ENCODE peak calls at places on chromosomes 1 and 21, in four cellular contexts. Z is Peyer's patch, L is transverse colon, G is A549. E is an unnamed sample.
A peak's percentile ranks its signal among the peaks of the same experiment; 100 is the strongest.

GRCh38 chr1:10490271-10490970 is 15.7 kb downstream of the PEX14 start:
- DNase-seq in Z (no peak), L (no peak), G (no peak), E (no peak)

GRCh38 chr1:1239624-1240347 is 6.7 kb downstream of the C1QTNF12 start:
- DNase-seq in Z (no peak), L (no peak), G (no peak), E (no peak)

GRCh38 chr1:16184557-16185303 is 27.7 kb downstream of the ARHGEF19 start:
- DNase-seq in Z (no peak), L (no peak), G (no peak), E (no peak)

GRCh38 chr1:193558491-193559028 is 372.1 kb upstream of the B3GALT2 start:
- DNase-seq in Z (no peak), L (no peak), G (peak; percentile 5), E (peak; percentile 66)

GRCh38 chr1:36349241-36349671 is 25.8 kb upstream of the EVA1B start:
- DNase-seq in Z (no peak), L (no peak), G (no peak), E (no peak)

GRCh38 chr1:151716771-151717631 is at the start of gene CELF3:
- DNase-seq in Z (no peak), L (no peak), G (no peak), E (no peak)

GRCh38 chr1:941588-942383 is 17.3 kb downstream of the NOC2L start:
- DNase-seq in Z (no peak), L (peak; percentile 73), G (peak; percentile 77), E (no peak)

GRCh38 chr1:22268327-22268726 is 125.4 kb upstream of the WNT4 start:
- DNase-seq in Z (no peak), L (no peak), G (no peak), E (no peak)

GRCh38 chr1:25210728-25211127 is 21.6 kb downstream of the SYF2 start:
- DNase-seq in Z (no peak), L (no peak), G (no peak), E (no peak)

GRCh38 chr1:109151146-109151545 is 37.2 kb downstream of the ELAPOR1 start:
- DNase-seq in Z (no peak), L (peak; percentile 65), G (no peak), E (no peak)

GRCh38 chr1:46983825-46984586 is 39.5 kb upstream of the CYP4X1 start:
- DNase-seq in Z (no peak), L (no peak), G (no peak), E (no peak)

GRCh38 chr21:39660596-39660995 is 47.9 kb downstream of the B3GALT5 start:
- DNase-seq in Z (no peak), L (peak; percentile 66), G (peak; percentile 43), E (peak; percentile 59)

GRCh38 chr1:222994506-222995229 is 148.4 kb downstream of the TLR5 start:
- DNase-seq in Z (no peak), L (no peak), G (no peak), E (no peak)

GRCh38 chr1:225468270-225469020 is 40.6 kb upstream of the LBR start:
- DNase-seq in Z (no peak), L (no peak), G (no peak), E (no peak)

GRCh38 chr1:78715181-78715661 is 65.6 kb downstream of the IFI44 start:
- DNase-seq in Z (no peak), L (no peak), G (no peak), E (no peak)

GRCh38 chr1:63864224-63864623 is 90.4 kb downstream of the ROR1 start:
- DNase-seq in Z (no peak), L (no peak), G (no peak), E (no peak)

GRCh38 chr1:7326366-7326765 is 444.7 kb upstream of the VAMP3 start:
- DNase-seq in Z (no peak), L (no peak), G (no peak), E (no peak)

GRCh38 chr1:243343970-243344749 is 88.3 kb downstream of the SDCCAG8 start:
- DNase-seq in Z (no peak), L (no peak), G (peak; percentile 25), E (no peak)

GRCh38 chr1:222861057-222861456 is 46.2 kb downstream of the DISP1 start:
- DNase-seq in Z (no peak), L (no peak), G (no peak), E (no peak)

GRCh38 chr1:169733924-169734323 is at the start of gene SELE:
- DNase-seq in Z (no peak), L (no peak), G (no peak), E (no peak)

GRCh38 chr1:88327391-88328267 is 356.4 kb upstream of the PKN2 start:
- DNase-seq in Z (no peak), L (no peak), G (peak; percentile 18), E (peak; percentile 88)

GRCh38 chr1:244231572-244232315 is 180.7 kb downstream of the ZBTB18 start:
- DNase-seq in Z (no peak), L (no peak), G (no peak), E (no peak)

GRCh38 chr1:185367218-185367617 is 50.2 kb upstream of the IVNS1ABP start:
- DNase-seq in Z (no peak), L (no peak), G (no peak), E (no peak)

GRCh38 chr1:29384496-29385015 is 148.2 kb downstream of the PTPRU start:
- DNase-seq in Z (no peak), L (no peak), G (no peak), E (no peak)

GRCh38 chr1:19872190-19872589 is 10.0 kb upstream of the OTUD3 start:
- DNase-seq in Z (no peak), L (peak; percentile 84), G (no peak), E (no peak)

GRCh38 chr1:92916899-92917298 is 44.4 kb downstream of the DIPK1A start:
- DNase-seq in Z (no peak), L (no peak), G (no peak), E (no peak)

GRCh38 chr1:168083456-168084325 is 53.0 kb downstream of the GPR161 start:
- DNase-seq in Z (no peak), L (no peak), G (no peak), E (no peak)

GRCh38 chr1:198966519-198966918 is 327.7 kb downstream of the PTPRC start:
- DNase-seq in Z (no peak), L (no peak), G (no peak), E (no peak)

GRCh38 chr1:8338526-8339202 is 20.8 kb downstream of the SLC45A1 start:
- DNase-seq in Z (no peak), L (no peak), G (no peak), E (no peak)

GRCh38 chr1:22229374-22229773 is 86.5 kb upstream of the WNT4 start:
- DNase-seq in Z (no peak), L (no peak), G (peak; percentile 67), E (peak; percentile 13)

GRCh38 chr1:202146993-202147392 is 2.5 kb upstream of the ARL8A start:
- DNase-seq in Z (no peak), L (no peak), G (no peak), E (no peak)

GRCh38 chr1:202150187-202150586 is 5.7 kb upstream of the ARL8A start:
- DNase-seq in Z (no peak), L (no peak), G (no peak), E (no peak)

GRCh38 chr1:202146279-202146678 is 1.7 kb upstream of the ARL8A start:
- DNase-seq in Z (no peak), L (no peak), G (no peak), E (no peak)

GRCh38 chr1:202149566-202149965 is 5.0 kb upstream of the ARL8A start:
- DNase-seq in Z (no peak), L (no peak), G (no peak), E (no peak)

DNA sequence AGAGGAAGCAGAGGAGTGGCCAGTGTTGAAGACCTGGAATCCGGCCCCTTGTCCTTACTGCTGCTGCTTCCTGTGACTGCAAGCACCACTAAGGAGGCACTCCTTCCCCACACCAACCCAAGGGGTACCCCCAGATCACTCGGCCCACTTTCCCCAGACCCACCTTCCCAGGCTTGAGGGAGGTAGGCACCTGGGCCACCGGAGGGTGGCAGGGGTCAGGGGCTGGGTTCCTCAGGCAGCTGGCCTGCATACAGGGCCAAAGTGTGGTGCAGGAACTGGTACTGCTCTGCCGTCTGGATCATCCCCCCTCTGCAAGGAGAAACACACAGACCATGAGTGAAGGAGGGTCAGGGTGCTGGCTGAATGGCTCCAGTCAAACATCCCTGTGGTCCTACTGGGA is 3.9 kb upstream of the ARL8A start:
- DNase-seq in Z (no peak), L (no peak), G (no peak), E (no peak)
- H3K4me3 ChIP-seq in Z (no peak overlapping the region), L (no peak overlapping the region), G (no peak overlapping the region), E (no peak overlapping the region)

DNA sequence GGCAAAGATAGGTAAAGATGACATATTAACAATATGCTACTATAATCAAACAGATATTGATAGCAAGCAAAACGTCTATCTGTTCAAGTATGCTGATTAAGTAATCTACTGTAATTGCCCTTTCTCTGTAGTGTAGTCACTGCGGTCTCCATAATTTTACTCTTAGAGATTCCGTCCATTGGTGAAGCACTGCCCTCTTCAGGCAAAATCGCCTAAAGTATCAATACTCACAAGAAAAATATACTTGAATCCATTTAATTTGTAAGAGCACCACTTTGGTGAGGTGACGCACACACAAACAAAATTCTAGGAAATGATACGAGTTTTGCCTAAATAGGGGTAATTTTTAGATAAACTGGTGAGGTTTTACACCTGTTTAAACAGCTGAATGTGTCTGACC is 434.6 kb upstream of the CHRM3 start:
- DNase-seq in Z (no peak), L (no peak), G (no peak), E (peak; percentile 47)
- TF ChIP-seq CTCF in Z (peak; percentile 35), L (no peak), G (peak; percentile 9), E (peak; percentile 78)

GRCh38 chr1:156898151-156898550 is 4.6 kb downstream of the PEAR1 start:
- DNase-seq in Z (no peak), L (no peak), G (no peak), E (no peak)

GRCh38 chr1:156901590-156901900 is 8.0 kb downstream of the PEAR1 start:
- DNase-seq in Z (no peak), L (no peak), G (no peak), E (no peak)

GRCh38 chr1:156900896-156901589 is 7.5 kb downstream of the PEAR1 start:
- DNase-seq in Z (no peak), L (no peak), G (no peak), E (no peak)

GRCh38 chr1:156898971-156899657 is 5.6 kb downstream of the PEAR1 start:
- DNase-seq in Z (no peak), L (no peak), G (no peak), E (no peak)

GRCh38 chr1:156900019-156900718 is 6.7 kb downstream of the PEAR1 start:
- DNase-seq in Z (no peak), L (no peak), G (no peak), E (no peak)
- H3K4me3 ChIP-seq in Z (no peak overlapping the region), L (no peak overlapping the region), G (no peak overlapping the region), E (no peak overlapping the region)

GRCh38 chr1:235289859-235290739 is 37.9 kb downstream of the ARID4B start:
- DNase-seq in Z (no peak), L (no peak), G (no peak), E (no peak)

GRCh38 chr1:235290740-235291502 is 37.1 kb downstream of the ARID4B start:
- DNase-seq in Z (no peak), L (no peak), G (no peak), E (no peak)

GRCh38 chr1:235292790-235293189 is 35.2 kb downstream of the ARID4B start:
- DNase-seq in Z (no peak), L (no peak), G (no peak), E (no peak)

GRCh38 chr1:235293322-235293942 is 34.5 kb downstream of the ARID4B start:
- DNase-seq in Z (no peak), L (no peak), G (no peak), E (no peak)

DNA sequence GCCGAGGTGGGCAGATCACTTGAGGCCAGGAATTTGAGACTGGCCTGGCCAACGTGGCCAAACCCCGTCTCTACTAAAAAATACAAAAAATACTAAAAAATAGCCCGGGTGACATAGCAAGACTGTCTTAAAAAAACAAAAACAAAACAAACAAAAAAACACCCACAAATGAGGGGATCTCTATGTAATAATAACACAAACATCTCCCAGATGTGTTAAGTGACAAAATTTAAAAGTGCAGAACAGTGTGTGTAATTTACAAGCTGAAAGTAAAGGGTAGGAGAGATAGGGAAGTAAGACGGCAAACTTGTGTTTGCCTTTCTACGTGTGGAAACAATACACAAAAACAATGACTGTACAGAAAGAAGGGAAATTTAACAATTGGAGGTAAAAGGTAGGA is 36.4 kb downstream of the ARID4B start:
- DNase-seq in Z (no peak), L (no peak), G (no peak), E (no peak)
- TF ChIP-seq CTCF in Z (no peak), L (no peak), G (no peak), E (no peak)